ENCODE peak calls at places on chromosome 6, in ten cellular contexts. U is HCT116, L is endothelial cell of umbilical vein, E is SK-N-SH, I is A549, B is GM12878, K is HepG2, O is H1, R is K562, V is NB4. A is an unnamed sample.

GRCh38 chr6:169173532-169174268 is 79.9 kb downstream of the THBS2 start:
- DNase-seq in U (no peak), L (no peak), E (no peak), I (no peak), B (no peak), K (no peak), O (no peak), R (no peak), V (no peak), A (no peak)

GRCh38 chr6:4640139-4640538 is 136.1 kb upstream of the CDYL start:
- DNase-seq in U (no peak), L (peak; percentile 70), E (no peak), I (no peak), B (no peak), K (no peak), O (no peak), R (no peak), V (no peak), A (no peak)

GRCh38 chr6:135423649-135424128 is 73.9 kb downstream of the AHI1 start:
- DNase-seq in U (peak; percentile 22), L (peak; percentile 62), E (peak; percentile 18), I (peak; percentile 23), B (peak; percentile 16), K (peak; percentile 52), O (no peak), R (peak; percentile 36), V (peak; percentile 85), A (no peak)

GRCh38 chr6:128307671-128308070 is 212.7 kb downstream of the PTPRK start:
- DNase-seq in U (no peak), L (no peak), E (no peak), I (no peak), B (no peak), K (no peak), O (no peak), R (no peak), V (no peak), A (no peak)

GRCh38 chr6:35445691-35446090 is 6.4 kb upstream of the FANCE start:
- DNase-seq in U (no peak), L (no peak), E (no peak), I (no peak), B (no peak), K (no peak), O (no peak), R (no peak), V (peak; percentile 54), A (no peak)

GRCh38 chr6:13767121-13767794 is 47.1 kb downstream of the MCUR1 start:
- DNase-seq in U (no peak), L (peak; percentile 26), E (peak; percentile 36), I (no peak), B (no peak), K (no peak), O (no peak), R (no peak), V (no peak), A (peak; percentile 28)

GRCh38 chr6:166206510-166207389 is 39.1 kb upstream of the TBXT start:
- DNase-seq in U (no peak), L (no peak), E (no peak), I (no peak), B (peak; percentile 62), K (no peak), O (no peak), R (no peak), V (peak; percentile 42), A (no peak)

GRCh38 chr6:114092943-114093342 is 122.0 kb upstream of the HDAC2 start:
- DNase-seq in U (no peak), L (no peak), E (no peak), I (no peak), B (no peak), K (peak; percentile 45), O (no peak), R (no peak), V (no peak), A (no peak)

GRCh38 chr6:33312361-33313104 is 1.3 kb downstream of the TAPBP start:
- DNase-seq in U (peak; percentile 59), L (peak; percentile 39), E (peak; percentile 75), I (peak; percentile 79), B (no peak), K (peak; percentile 84), O (peak; percentile 76), R (peak; percentile 67), V (peak; percentile 64), A (peak; percentile 81)
- TF ChIP-seq MAX in U (no peak), L (no peak), E (no peak), I (no peak), B (no peak), K (peak; percentile 56), O (peak; percentile 39), R (peak; percentile 34), V (no peak), A (no peak)

GRCh38 chr6:63261820-63262219 is 50.6 kb downstream of the FKBP1C start:
- DNase-seq in U (no peak), L (no peak), E (no peak), I (no peak), B (no peak), K (no peak), O (no peak), R (no peak), V (no peak), A (no peak)
- TF ChIP-seq MAX in U (no peak), L (no peak), E (no peak), I (no peak), B (no peak), K (no peak), O (no peak), R (no peak), V (no peak), A (no peak)

GRCh38 chr6:162733489-162733888 is 5.7 kb downstream of the PACRG start:
- DNase-seq in U (no peak), L (no peak), E (no peak), I (no peak), B (no peak), K (no peak), O (no peak), R (no peak), V (peak; percentile 40), A (no peak)
- TF ChIP-seq MAX in U (no peak), L (no peak), E (no peak), I (no peak), B (no peak), K (no peak), O (no peak), R (no peak), V (no peak), A (no peak)

GRCh38 chr6:48765352-48765961 is 654.5 kb upstream of the PTCHD4 start:
- DNase-seq in U (peak; percentile 59), L (peak; percentile 74), E (peak; percentile 22), I (peak; percentile 55), B (no peak), K (peak; percentile 46), O (no peak), R (no peak), V (peak; percentile 60), A (peak; percentile 38)

GRCh38 chr6:48764261-48764660 is 653.3 kb upstream of the PTCHD4 start:
- DNase-seq in U (no peak), L (peak; percentile 49), E (no peak), I (no peak), B (no peak), K (no peak), O (no peak), R (no peak), V (no peak), A (no peak)

GRCh38 chr6:48766349-48766748 is 655.4 kb upstream of the PTCHD4 start:
- DNase-seq in U (peak; percentile 79), L (no peak), E (no peak), I (peak; percentile 62), B (no peak), K (peak; percentile 20), O (no peak), R (no peak), V (no peak), A (no peak)
- TF ChIP-seq MAX in U (no peak), L (no peak), E (no peak), I (no peak), B (no peak), K (no peak), O (no peak), R (no peak), V (no peak), A (no peak)

GRCh38 chr6:95249176-95249575 is 328.2 kb upstream of the MANEA start:
- DNase-seq in U (no peak), L (no peak), E (no peak), I (peak; percentile 36), B (no peak), K (no peak), O (no peak), R (no peak), V (peak; percentile 8), A (no peak)
- TF ChIP-seq MAX in U (no peak), L (no peak), E (no peak), I (no peak), B (no peak), K (no peak), O (no peak), R (no peak), V (no peak), A (no peak)

GRCh38 chr6:14945461-14946210 is 300.2 kb upstream of the JARID2 start:
- DNase-seq in U (no peak), L (no peak), E (no peak), I (no peak), B (no peak), K (no peak), O (no peak), R (no peak), V (no peak), A (no peak)
- TF ChIP-seq MAX in U (no peak), L (no peak), E (no peak), I (no peak), B (no peak), K (no peak), O (no peak), R (no peak), V (no peak), A (no peak)